ENCODE peak calls at places on chromosome 1, in eight cellular contexts. V is sigmoid colon, D is heart left ventricle, O is ovary, Q is H1, Y is transverse colon, I is stomach, F is HepG2. G is an unnamed sample.

GRCh38 chr1:20178634-20179368 is 7.1 kb upstream of the UBXN10 start:
- DNase-seq in V (peak; percentile 80), D (no peak), O (no peak), Q (no peak), Y (no peak), I (no peak), F (no peak), G (no peak)

GRCh38 chr1:187001198-187001904 is 172.6 kb downstream of the PLA2G4A start:
- DNase-seq in V (no peak), D (no peak), O (no peak), Q (no peak), Y (no peak), I (no peak), F (no peak), G (no peak)

GRCh38 chr1:153942766-153943549 is 3.6 kb downstream of the DENND4B start:
- DNase-seq in V (no peak), D (no peak), O (peak; percentile 16), Q (no peak), Y (no peak), I (no peak), F (no peak), G (no peak)

GRCh38 chr1:21816602-21817302 is 4.7 kb downstream of the LDLRAD2 start:
- DNase-seq in V (no peak), D (no peak), O (no peak), Q (no peak), Y (no peak), I (no peak), F (peak; percentile 27), G (no peak)

GRCh38 chr1:213649373-213649772 is 338.4 kb upstream of the PROX1 start:
- DNase-seq in V (no peak), D (no peak), O (no peak), Q (no peak), Y (no peak), I (no peak), F (no peak), G (no peak)

GRCh38 chr1:111191496-111191895 is 8.9 kb downstream of the DENND2D start:
- DNase-seq in V (no peak), D (no peak), O (no peak), Q (no peak), Y (no peak), I (no peak), F (no peak), G (no peak)

GRCh38 chr1:60367522-60367921 is 294.0 kb upstream of the C1orf87 start:
- DNase-seq in V (no peak), D (no peak), O (no peak), Q (no peak), Y (no peak), I (no peak), F (no peak), G (no peak)

GRCh38 chr1:204357551-204357950 is 2.2 kb downstream of the PLEKHA6 start:
- DNase-seq in V (no peak), D (peak; percentile 35), O (no peak), Q (no peak), Y (no peak), I (peak; percentile 36), F (no peak), G (no peak)

GRCh38 chr1:214404154-214404553 is 123.2 kb downstream of the SMYD2 start:
- DNase-seq in V (no peak), D (no peak), O (no peak), Q (no peak), Y (no peak), I (no peak), F (no peak), G (no peak)

GRCh38 chr1:41672173-41672572 is 187.7 kb upstream of the EDN2 start:
- DNase-seq in V (no peak), D (no peak), O (no peak), Q (no peak), Y (no peak), I (peak; percentile 35), F (no peak), G (no peak)
- TF ChIP-seq POLR2A in V (no peak), D (no peak), O (no peak), Q (no peak), Y (no peak), I (no peak), F (no peak), G (no peak)

DNA sequence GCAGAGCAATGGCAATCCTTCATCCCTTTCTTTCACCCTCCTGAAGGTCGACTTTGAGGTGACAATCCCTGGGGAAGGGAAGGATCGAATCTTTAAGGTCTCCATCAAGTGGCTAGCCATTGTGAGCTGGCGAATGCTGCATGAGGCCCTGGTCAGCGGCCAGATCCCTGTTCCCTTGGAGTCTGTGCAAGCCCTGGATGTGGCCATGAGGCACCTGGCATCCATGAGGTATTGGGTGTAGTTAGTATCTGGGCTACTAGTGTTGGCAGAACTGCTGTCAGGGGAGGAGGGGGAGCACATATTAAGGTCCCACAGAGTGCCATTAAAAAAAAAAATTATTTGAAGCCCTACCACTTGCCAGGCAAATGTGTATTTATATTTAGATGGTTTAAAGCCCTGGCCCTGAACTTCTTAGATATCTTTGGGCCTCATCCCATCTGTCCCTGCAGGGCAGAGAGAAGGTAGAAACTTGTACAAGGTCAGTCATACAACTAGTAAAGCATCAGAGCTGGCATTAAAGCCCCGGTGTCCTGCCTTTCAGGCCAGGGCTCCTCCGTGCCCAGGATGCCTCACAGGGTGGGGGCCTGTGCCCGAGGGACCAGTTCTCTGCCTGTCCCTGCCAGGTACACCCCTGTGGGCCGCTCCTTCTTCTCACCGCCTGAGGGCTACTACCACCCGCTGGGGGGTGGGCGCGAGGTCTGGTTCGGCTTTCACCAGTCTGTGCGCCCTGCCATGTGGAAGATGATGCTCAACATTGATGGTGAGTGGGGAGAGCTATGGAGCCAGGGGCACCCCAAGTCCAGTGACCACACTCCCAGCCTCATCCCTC is 10.3 kb downstream of the AGO1 start:
- DNase-seq in V (no peak), D (no peak), O (no peak), Q (no peak), Y (no peak), I (no peak), F (no peak), G (no peak)
- H3K27ac ChIP-seq in V (no peak overlapping the region), D (no peak overlapping the region), O (no peak overlapping the region), Q (no peak overlapping the region), Y (no peak overlapping the region), I (no peak overlapping the region), F (no peak overlapping the region), G (no peak overlapping the region)

GRCh38 chr1:2047749-2048729 is 2.2 kb upstream of the PRKCZ start:
- DNase-seq in V (no peak), D (no peak), O (no peak), Q (no peak), Y (peak; percentile 76), I (peak; percentile 34), F (no peak), G (peak; percentile 78)

GRCh38 chr1:2049517-2050481 is at the start of gene PRKCZ:
- DNase-seq in V (peak; percentile 78), D (peak; percentile 75), O (peak; percentile 55), Q (peak; percentile 71), Y (peak; percentile 97), I (peak; percentile 97), F (peak; percentile 87), G (peak; percentile 98)

GRCh38 chr1:2050793-2051682 is 827 bp downstream of the PRKCZ start:
- DNase-seq in V (no peak), D (no peak), O (no peak), Q (no peak), Y (no peak), I (peak; percentile 33), F (no peak), G (no peak)

GRCh38 chr1:2050482-2050792 is 226 bp downstream of the PRKCZ start:
- DNase-seq in V (no peak), D (no peak), O (no peak), Q (no peak), Y (no peak), I (no peak), F (no peak), G (no peak)

GRCh38 chr1:2049225-2049516 is 1.0 kb upstream of the PRKCZ start:
- DNase-seq in V (no peak), D (no peak), O (no peak), Q (no peak), Y (no peak), I (no peak), F (no peak), G (no peak)
- H3K27me3 ChIP-seq in V (peaks cover 65% of the 10 kb centered on the region), D (peaks cover 64% of the 10 kb centered on the region), O (no peaks in the 10 kb centered on the region), Q (peaks cover 3% of the 10 kb centered on the region), Y (peaks cover 44% of the 10 kb centered on the region), I (peaks cover 77% of the 10 kb centered on the region), F (peaks cover 8% of the 10 kb centered on the region), G (no peaks in the 10 kb centered on the region)

GRCh38 chr1:211259596-211260126 is 495 bp downstream of the RCOR3 start:
- DNase-seq in V (peak; percentile 85), D (peak; percentile 65), O (peak; percentile 79), Q (no peak), Y (peak; percentile 61), I (no peak), F (peak; percentile 24), G (peak; percentile 64)
- TF ChIP-seq POLR2A in V (no peak), D (no peak), O (no peak), Q (no peak), Y (no peak), I (no peak), F (no peak), G (no peak)

DNA sequence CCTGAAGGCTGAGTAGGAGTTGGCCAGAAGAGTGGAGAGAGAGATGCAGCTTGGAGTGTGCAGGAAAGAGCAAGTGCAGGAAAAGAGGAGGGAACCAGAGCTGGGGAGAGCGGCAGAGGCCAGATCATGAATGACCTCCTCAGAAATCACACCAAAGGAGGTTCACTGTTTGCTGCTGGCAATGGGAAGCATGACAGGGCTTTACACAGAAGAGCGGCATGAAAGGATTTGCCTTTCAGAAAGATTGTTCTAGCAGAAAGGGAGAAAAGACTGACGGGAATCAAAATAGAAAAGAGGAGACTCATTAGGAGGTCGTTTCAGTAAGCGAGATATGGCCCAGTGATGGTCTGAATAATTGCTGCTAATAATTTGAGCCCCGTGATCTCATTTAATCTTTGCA is 12.4 kb upstream of the HNRNPR start:
- DNase-seq in V (no peak), D (no peak), O (no peak), Q (no peak), Y (no peak), I (no peak), F (no peak), G (no peak)
- H3K27ac ChIP-seq in V (peak overlapping the region; percentile 46), D (peak overlapping the region; percentile 25), O (peak overlapping the region; percentile 11), Q (no peak overlapping the region), Y (no peak overlapping the region), I (no peak overlapping the region), F (no peak overlapping the region), G (no peak overlapping the region)

GRCh38 chr1:40316595-40317393 is at the start of gene COL9A2:
- DNase-seq in V (no peak), D (no peak), O (no peak), Q (no peak), Y (peak; percentile 66), I (peak; percentile 54), F (peak; percentile 64), G (peak; percentile 78)
- H3K27me3 ChIP-seq in V (peaks cover 26% of the 10 kb centered on the region), D (peaks cover 31% of the 10 kb centered on the region), O (peaks cover 4% of the 10 kb centered on the region), Q (peaks cover 41% of the 10 kb centered on the region), Y (peaks cover 53% of the 10 kb centered on the region), I (peaks cover 51% of the 10 kb centered on the region), F (peaks cover 11% of the 10 kb centered on the region), G (no peaks in the 10 kb centered on the region)

G was measured in Peyer's patch.